ENCODE peak calls at places on chromosomes 13 and 19, in nine cellular contexts. O is GM12864, Q is brain microvascular endothelial cell, T is astrocyte of the spinal cord, D is upper lobe of right lung, V is HFF-Myc, Z is PC-3, C is uterus, Y is hepatocyte. G is an unnamed sample.

GRCh38 chr19:4016486-4016885 is 8.9 kb downstream of the PIAS4 start:
- DNase-seq in T (no peak), V (no peak), C (no peak), D (no peak), Y (no peak), Z (no peak), O (no peak), Q (no peak), G (no peak)

GRCh38 chr13:98405107-98405571 is 171.8 kb downstream of the STK24 start:
- DNase-seq in C (no peak), V (no peak), D (no peak), O (no peak), Y (peak), Q (no peak), T (peak), Z (no peak), G (no peak)

GRCh38 chr13:67100723-67101122 is 129.4 kb downstream of the PCDH9 start:
- DNase-seq in V (no peak), Q (no peak), Z (no peak), D (no peak), C (no peak), T (no peak), O (no peak), Y (peak), G (no peak)

GRCh38 chr19:30596813-30597399 is 224.7 kb downstream of the ZNF536 start:
- DNase-seq in C (no peak), O (no peak), D (no peak), V (no peak), Q (no peak), Z (no peak), Y (no peak), T (no peak), G (no peak)

GRCh38 chr19:30523791-30524190 is 151.6 kb downstream of the ZNF536 start:
- DNase-seq in Z (no peak), D (no peak), O (no peak), C (no peak), Y (no peak), Q (no peak), T (no peak), V (no peak), G (no peak)

GRCh38 chr13:106619688-106620555 is 52.0 kb upstream of the ARGLU1 start:
- DNase-seq in T (peak), V (peak), Y (peak), D (no peak), C (no peak), Z (peak), O (peak), Q (peak), G (peak)

GRCh38 chr13:50400930-50401553 is 385.8 kb downstream of the KCNRG start:
- DNase-seq in D (no peak), Q (peak), O (no peak), Z (no peak), T (peak), Y (no peak), C (no peak), V (peak), G (peak)

GRCh38 chr13:36105726-36106125 is 25.5 kb downstream of the DCLK1 start:
- DNase-seq in Q (no peak), Z (no peak), C (no peak), D (no peak), Y (no peak), V (no peak), O (no peak), T (no peak), G (no peak)

GRCh38 chr19:38303517-38304351 is at the start of gene C19orf33:
- DNase-seq in C (no peak), V (no peak), Q (no peak), O (no peak), Y (peak), T (peak), D (peak), Z (peak), G (no peak)

GRCh38 chr13:114237415-114238112 is 2.9 kb downstream of the CDC16 start:
- DNase-seq in T (no peak), D (no peak), V (no peak), C (no peak), O (no peak), Q (no peak), Z (no peak), Y (no peak), G (no peak)

GRCh38 chr13:77519808-77520207 is 15.7 kb upstream of the SCEL start:
- DNase-seq in O (no peak), Z (peak), D (no peak), C (no peak), Y (no peak), Q (no peak), V (no peak), T (no peak), G (no peak)

GRCh38 chr13:41520016-41520698 is 62.8 kb downstream of the RGCC start:
- DNase-seq in Z (no peak), Y (no peak), C (no peak), V (no peak), D (no peak), T (no peak), O (no peak), Q (no peak), G (no peak)

GRCh38 chr19:49423985-49424303 is 703 bp upstream of the PTH2 start:
- DNase-seq in T (no peak), C (no peak), D (no peak), Q (no peak), Y (no peak), V (no peak), O (no peak), Z (no peak), G (no peak)

GRCh38 chr13:99931462-99931861 is 40.1 kb downstream of the ZIC5 start:
- DNase-seq in T (no peak), Q (no peak), O (no peak), Y (no peak), V (no peak), Z (no peak), C (no peak), D (no peak), G (no peak)

GRCh38 chr13:93307166-93307565 is 80.6 kb downstream of the GPC6 start:
- DNase-seq in C (no peak), O (no peak), T (no peak), Z (no peak), Q (no peak), D (no peak), V (no peak), Y (no peak), G (no peak)

DNA sequence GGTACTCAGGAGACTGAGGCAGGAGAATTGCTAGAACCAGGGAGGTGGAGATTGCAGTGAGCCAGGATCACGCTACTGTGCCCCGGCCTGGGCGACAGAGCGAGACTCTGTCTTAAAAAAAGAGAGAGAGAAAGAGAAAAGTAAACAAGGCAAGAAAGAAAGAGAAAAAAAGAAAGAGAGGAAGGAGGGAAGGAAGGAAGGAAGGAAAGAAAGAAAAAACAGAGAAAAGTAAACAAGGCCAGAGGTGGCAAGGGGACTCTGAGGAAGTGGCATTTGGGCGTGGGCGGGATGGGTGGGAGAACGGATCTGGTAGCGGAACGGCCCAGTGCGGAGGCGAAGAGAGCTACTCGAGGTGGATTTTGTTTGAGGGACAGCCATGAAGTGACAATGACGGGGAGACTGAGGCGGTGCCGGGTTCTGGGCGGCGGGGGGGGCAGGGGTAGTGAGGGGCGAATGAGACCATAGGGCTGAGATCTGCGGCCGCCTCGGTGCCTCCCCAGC is 7.4 kb upstream of the ARRDC2 start:
- DNase-seq in C (no peak), V (no peak), O (no peak), D (no peak), Y (no peak), Z (no peak), T (no peak), Q (no peak), G (no peak)
- H3K4me3 ChIP-seq in C (peak), V (peak), O (peak), D (peak), Y (peak), Z (peak), T (peak), Q (peak), G (peak)

GRCh38 chr13:39415403-39415802 is 187.6 kb downstream of the LHFPL6 start:
- DNase-seq in C (peak), D (no peak), Q (no peak), T (peak), Y (no peak), V (peak), O (no peak), Z (peak), G (no peak)
- TF ChIP-seq CTCF in C (peak), D (peak), Q (peak), T (peak), Y (peak), V (peak), O (peak), Z (peak), G (peak)

DNA sequence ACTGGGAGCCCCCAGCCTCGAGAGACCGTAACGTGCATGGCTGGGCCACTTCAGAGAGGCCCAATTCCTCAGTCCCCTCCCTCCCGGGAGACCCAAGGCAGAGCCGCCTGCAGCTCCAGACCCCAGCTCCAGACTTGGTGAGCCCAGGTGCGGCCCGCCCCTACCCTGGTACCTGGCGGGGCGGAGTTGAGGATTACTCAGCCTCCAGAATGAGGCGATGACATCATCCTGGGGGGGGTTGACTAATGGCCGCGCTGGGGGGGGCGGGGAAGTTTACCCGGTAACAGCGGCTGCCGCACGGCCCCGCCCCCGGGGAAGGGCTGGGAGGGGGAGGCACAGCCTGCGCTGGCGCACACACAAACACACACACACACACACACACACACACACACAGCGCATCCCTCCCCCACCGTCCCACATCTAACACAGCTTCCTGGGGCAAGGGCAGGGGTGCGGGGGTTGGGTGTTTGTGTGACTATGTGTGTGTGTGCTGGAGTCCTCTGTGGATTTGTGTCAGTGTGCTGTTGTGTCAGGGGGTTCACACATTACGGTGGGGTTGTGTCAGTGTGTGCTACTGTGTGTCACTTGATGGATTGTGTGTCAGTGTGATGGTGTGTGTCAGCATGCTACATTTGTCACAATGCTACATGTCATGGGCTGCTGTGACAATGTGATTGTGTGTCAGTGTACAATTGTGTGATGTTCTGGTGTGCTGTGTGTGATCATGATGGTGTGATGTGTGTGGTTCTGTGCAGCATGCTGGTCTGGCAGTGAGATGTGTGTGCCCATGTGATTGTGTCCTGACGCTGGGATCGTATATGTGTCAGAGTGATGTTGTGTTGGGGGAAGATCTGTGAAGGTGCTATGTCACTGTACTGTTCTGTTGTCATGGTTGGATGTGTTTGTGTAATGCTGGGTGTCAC is 10.3 kb upstream of the BBC3 start:
- DNase-seq in V (no peak), Z (peak), C (peak), T (peak), Q (peak), D (peak), O (no peak), Y (peak), G (no peak)
- H3K4me3 ChIP-seq in V (no peak), Z (peak), C (no peak), T (no peak), Q (peak), D (no peak), O (no peak), Y (no peak), G (peak)

GRCh38 chr19:43723588-43723987 is 7.7 kb downstream of the IRGC start:
- DNase-seq in V (no peak), T (no peak), O (no peak), C (no peak), Z (peak), Y (no peak), Q (no peak), D (no peak), G (no peak)
- TF ChIP-seq CTCF in V (peak), T (peak), O (peak), C (no peak), Z (peak), Y (no peak), Q (peak), D (peak), G (peak)

GRCh38 chr19:11421607-11422098 is 2.5 kb upstream of the RGL3 start:
- DNase-seq in O (no peak), V (no peak), D (peak), T (no peak), Y (peak), C (no peak), Q (no peak), Z (no peak), G (no peak)
- H3K4me3 ChIP-seq in O (peak), V (no peak), D (peak), T (no peak), Y (no peak), C (no peak), Q (no peak), Z (no peak), G (no peak)

GRCh38 chr13:23883255-23883654 is 5.9 kb downstream of the MIPEP start:
- DNase-seq in D (no peak), T (no peak), C (no peak), Y (no peak), Q (no peak), O (no peak), Z (no peak), V (no peak), G (no peak)

GRCh38 chr13:23889598-23890224 is 511 bp upstream of the MIPEP start:
- DNase-seq in D (no peak), Y (no peak), Q (no peak), V (no peak), Z (peak), T (no peak), O (no peak), C (no peak), G (no peak)

DNA sequence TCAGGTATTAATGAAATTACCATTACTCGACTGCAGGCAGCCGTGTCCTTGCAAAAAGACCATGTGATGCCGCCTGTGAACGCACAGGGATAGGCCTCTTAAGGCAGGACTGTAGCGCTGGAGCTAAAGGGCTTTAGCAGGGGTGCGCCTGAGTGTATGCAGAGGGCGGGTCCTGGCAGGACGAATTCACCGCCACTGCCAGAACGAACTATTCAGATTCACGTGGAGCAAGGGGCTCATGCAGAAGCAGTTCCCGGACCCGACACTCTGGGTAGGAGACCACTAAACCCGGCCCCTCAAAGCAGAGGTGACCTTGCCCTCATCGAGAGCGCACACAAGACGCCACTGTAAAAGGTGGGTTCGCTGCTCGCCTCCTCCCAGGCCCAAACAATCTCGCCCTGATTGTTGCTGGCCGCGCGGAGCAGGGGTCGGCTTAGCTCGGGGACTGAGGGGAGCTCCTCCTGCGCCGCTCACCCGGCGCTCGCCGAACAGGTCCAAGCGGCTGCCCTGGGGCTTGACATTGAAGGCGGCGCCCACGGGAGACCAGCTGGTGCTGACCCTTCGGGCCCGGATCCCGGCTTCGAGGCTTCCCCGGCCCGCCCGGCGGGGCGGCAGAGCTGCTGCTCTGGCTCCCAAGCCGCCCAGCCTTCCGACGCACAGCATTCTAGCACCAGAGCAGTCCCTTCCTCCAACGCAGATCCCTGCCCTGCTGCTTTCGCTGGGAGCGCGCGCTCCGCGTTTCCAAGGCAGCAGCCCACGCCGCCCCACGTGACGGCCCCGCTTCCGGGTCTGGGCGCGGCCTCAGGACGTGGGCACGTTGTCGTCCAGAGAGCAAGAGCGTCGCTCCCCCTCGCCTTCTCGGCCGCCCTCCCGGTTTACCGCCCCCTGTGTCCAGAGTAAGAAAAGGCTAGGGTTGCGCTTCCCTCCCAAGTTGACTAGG is at the start of gene MIPEP:
- DNase-seq in D (peak), Y (peak), Q (peak), Z (peak), C (peak), T (peak), V (peak), O (peak), G (peak)
- TF ChIP-seq CTCF in D (peak), Y (peak), Q (peak), Z (peak), C (peak), T (peak), V (peak), O (peak), G (peak)

DNA sequence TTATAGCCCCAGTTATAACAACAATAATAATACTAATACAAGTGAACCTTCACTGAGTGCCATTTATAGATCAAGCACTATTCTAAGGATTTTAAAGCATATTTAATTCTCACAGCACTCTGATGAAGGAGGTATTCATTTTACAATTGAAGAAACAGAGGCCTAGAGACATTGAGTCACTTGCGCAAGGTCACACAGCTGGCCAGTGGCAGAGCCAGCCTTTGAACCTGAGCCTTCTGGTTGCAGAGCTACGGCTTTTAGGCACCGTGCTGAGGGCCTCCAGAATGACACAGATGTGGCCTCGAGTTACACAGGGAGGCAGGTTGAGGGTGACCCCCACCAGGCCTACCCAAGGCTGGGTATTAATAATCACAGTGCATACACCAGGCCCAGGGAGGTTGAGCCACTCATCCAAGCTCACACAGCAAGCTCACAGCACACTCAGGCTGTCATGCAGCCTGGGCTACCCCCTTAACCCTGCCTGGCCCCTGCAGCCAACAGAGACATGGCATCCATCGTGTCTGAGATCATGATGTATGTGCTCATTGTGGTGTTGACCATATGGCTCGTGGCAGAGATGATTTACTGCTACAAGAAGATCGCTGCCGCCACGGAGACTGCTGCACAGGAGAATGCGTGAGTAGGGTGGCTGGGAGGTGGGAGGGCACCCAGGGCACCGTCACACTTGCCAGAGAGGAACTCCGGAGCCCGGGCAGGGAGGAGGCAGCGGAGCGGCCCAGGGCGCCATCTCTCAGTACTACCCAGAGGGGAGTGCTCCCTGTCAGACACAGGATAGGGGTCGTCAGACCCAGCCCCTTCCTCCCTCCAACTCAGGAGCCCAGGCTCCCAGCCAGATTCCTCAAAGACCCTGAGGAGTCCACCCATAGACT is 2.7 kb upstream of the HPN start:
- DNase-seq in T (no peak), C (no peak), Z (no peak), O (no peak), Q (no peak), D (no peak), V (no peak), Y (no peak), G (no peak)
- H3K4me3 ChIP-seq in T (no peak), C (no peak), Z (no peak), O (no peak), Q (no peak), D (peak), V (no peak), Y (no peak), G (no peak)

DNA sequence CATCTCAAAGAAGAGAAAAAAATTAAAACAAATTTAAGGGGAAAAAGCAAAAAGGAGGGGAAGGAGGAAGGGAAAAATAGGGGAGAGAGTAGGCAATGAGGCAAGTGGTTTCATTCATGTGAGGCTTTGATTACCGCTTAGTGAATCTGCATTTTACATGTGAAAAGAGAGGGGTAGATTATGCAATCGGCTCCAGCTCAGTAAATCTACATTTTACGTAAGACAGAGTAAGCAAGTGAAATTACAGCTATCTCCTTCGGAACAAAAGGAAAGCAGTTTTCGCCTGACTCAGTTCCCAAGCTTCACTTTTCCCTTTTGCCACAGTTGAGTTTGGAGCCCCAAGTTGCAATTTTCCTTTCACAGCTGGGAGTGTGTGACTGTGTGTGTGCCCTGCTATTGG is 16.0 kb upstream of the OLFM2 start:
- DNase-seq in Z (no peak), V (no peak), D (no peak), C (no peak), O (no peak), Q (no peak), Y (no peak), T (no peak), G (no peak)
- TF ChIP-seq CTCF in Z (no peak), V (no peak), D (no peak), C (no peak), O (no peak), Q (no peak), Y (no peak), T (no peak), G (no peak)

GRCh38 chr13:31208554-31209122 is 8.9 kb downstream of the B3GLCT start:
- DNase-seq in V (no peak), Y (no peak), Q (no peak), Z (no peak), D (no peak), T (no peak), O (no peak), C (no peak), G (no peak)
- H3K4me3 ChIP-seq in V (no peak), Y (no peak), Q (no peak), Z (no peak), D (no peak), T (no peak), O (no peak), C (no peak), G (no peak)

DNA sequence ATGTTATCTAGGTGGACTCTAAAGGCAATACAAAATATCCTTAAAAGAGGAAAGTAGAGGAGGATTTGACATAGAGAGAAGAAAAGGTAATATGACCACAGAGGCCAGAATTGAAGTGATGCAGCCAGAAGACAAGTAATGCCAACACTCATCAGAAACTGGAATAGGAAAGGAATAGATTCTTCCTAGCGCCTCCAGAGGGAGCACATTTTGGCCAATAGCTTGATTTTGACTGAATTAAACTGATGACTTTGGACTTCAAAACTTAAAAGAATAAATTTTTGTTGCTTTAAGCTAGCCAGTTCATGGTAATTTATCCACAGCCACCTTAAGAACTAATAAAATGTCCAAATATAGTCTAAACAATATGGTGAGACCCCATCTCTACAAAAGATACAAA is 1921.9 kb downstream of the OLFM4 start:
- DNase-seq in Y (no peak), D (no peak), Q (no peak), C (no peak), T (no peak), Z (no peak), O (no peak), V (no peak), G (no peak)
- TF ChIP-seq CTCF in Y (no peak), D (no peak), Q (no peak), C (no peak), T (no peak), Z (peak), O (no peak), V (no peak), G (no peak)

G was measured in AG09309.